ENCODE peak calls at places on chromosomes 16 and 17, in six cellular contexts. O is testis, M is stomach, F is ascending aorta, E is mucosa of descending colon, A is IMR-90. B is an unnamed sample. For H3K4me1, the result is how much of the 10 kb centered on the place peaks cover.

GRCh38 chr16:22073350-22073749 is 19.0 kb upstream of the VWA3A start:
- DNase-seq in O (no peak), M (no peak), F (no peak), E (no peak), A (peak), B (no peak)

GRCh38 chr17:30926516-30926915 is 4.8 kb downstream of the ADAP2 start:
- DNase-seq in O (no peak), M (no peak), F (no peak), E (no peak), A (peak), B (peak)

GRCh38 chr16:802914-803750 is 2.6 kb upstream of the GNG13 start:
- DNase-seq in O (no peak), M (no peak), F (no peak), E (no peak), A (no peak), B (no peak)

GRCh38 chr17:45749831-45750335 is 34.2 kb upstream of the CRHR1 start:
- DNase-seq in O (no peak), M (no peak), F (no peak), E (no peak), A (no peak), B (no peak)

GRCh38 chr17:34798581-34798980 is 162.7 kb downstream of the CCT6B start:
- DNase-seq in O (no peak), M (no peak), F (no peak), E (no peak), A (no peak), B (no peak)

GRCh38 chr16:5326395-5326794 is 228.8 kb upstream of the EEF2KMT start:
- DNase-seq in O (no peak), M (no peak), F (no peak), E (no peak), A (no peak), B (no peak)

GRCh38 chr16:29806641-29807425 is 504 bp downstream of the MAZ start:
- DNase-seq in O (peak), M (peak), F (no peak), E (peak), A (no peak), B (peak)

GRCh38 chr17:31853911-31854470 is 5.1 kb downstream of the COPRS start:
- DNase-seq in O (no peak), M (no peak), F (no peak), E (no peak), A (no peak), B (no peak)

GRCh38 chr17:73192219-73192893 is 499 bp upstream of the COG1 start:
- DNase-seq in O (peak), M (peak), F (peak), E (peak), A (peak), B (peak)

GRCh38 chr16:88376053-88376834 is 6.5 kb upstream of the ZNF469 start:
- DNase-seq in O (no peak), M (no peak), F (no peak), E (peak), A (no peak), B (peak)

GRCh38 chr16:87822571-87822970 is 46.7 kb downstream of the SLC7A5 start:
- DNase-seq in O (no peak), M (no peak), F (no peak), E (peak), A (no peak), B (no peak)

GRCh38 chr17:20242271-20242670 is 225.1 kb downstream of the LGALS9B start:
- DNase-seq in O (no peak), M (no peak), F (no peak), E (no peak), A (no peak), B (no peak)

GRCh38 chr16:30741461-30741914 is 6.7 kb upstream of the PHKG2 start:
- DNase-seq in O (no peak), M (peak), F (no peak), E (peak), A (peak), B (peak)

GRCh38 chr16:73066321-73066926 is 18.5 kb upstream of the ZFHX3 start:
- DNase-seq in O (no peak), M (no peak), F (no peak), E (no peak), A (no peak), B (no peak)
- H3K4me1 ChIP-seq in O (under half), M (half or more), F (under half), E (under half), A (under half), B (half or more)

DNA sequence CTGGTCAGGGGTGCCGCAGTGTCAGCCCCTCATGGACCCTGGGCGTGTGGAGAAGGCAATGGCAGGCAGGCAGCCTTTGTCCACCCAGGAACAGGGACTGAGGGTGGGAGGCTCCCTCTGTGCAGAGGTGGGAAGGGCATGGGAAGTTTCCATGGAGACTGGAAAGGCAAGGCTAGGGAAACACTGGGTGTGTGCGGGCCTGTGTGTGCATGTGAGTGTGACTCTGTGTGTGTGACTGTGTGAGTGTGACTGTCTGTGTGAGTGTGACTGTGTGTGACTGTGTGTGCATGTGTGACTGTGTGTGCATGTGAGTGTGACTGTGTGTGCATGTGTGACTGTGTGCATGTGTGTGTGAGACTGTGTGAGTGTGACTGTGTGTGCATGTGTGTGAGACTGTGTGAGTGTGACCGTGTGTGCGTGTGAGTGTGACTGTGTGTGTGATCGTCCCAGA is 899 bp downstream of the CD300C start:
- DNase-seq in O (no peak), M (no peak), F (no peak), E (no peak), A (no peak), B (peak)
- H3K4me1 ChIP-seq in O (under half), M (under half), F (under half), E (under half), A (under half), B (under half)

GRCh38 chr17:17766351-17767095 is 70.3 kb downstream of the SREBF1 start:
- DNase-seq in O (no peak), M (no peak), F (no peak), E (no peak), A (no peak), B (no peak)

GRCh38 chr17:17767497-17768286 is 69.1 kb downstream of the SREBF1 start:
- DNase-seq in O (no peak), M (no peak), F (no peak), E (peak), A (no peak), B (no peak)

GRCh38 chr17:17765359-17765758 is 71.4 kb downstream of the SREBF1 start:
- DNase-seq in O (no peak), M (no peak), F (no peak), E (no peak), A (peak), B (no peak)

GRCh38 chr17:17767096-17767470 is 69.7 kb downstream of the SREBF1 start:
- DNase-seq in O (no peak), M (no peak), F (no peak), E (no peak), A (peak), B (no peak)

GRCh38 chr17:17765921-17766320 is 70.9 kb downstream of the SREBF1 start:
- DNase-seq in O (no peak), M (no peak), F (no peak), E (no peak), A (no peak), B (no peak)
- H3K4me1 ChIP-seq in O (under half), M (half or more), F (under half), E (under half), A (half or more), B (under half)

GRCh38 chr17:1373710-1374237 is 26.2 kb downstream of the YWHAE start:
- DNase-seq in O (no peak), M (no peak), F (no peak), E (no peak), A (no peak), B (no peak)
- H3K4me1 ChIP-seq in O (half or more), M (half or more), F (under half), E (half or more), A (under half), B (half or more)

B was measured in upper lobe of right lung.